ENCODE peak calls at places on chromosomes 1 and 21, in four cellular contexts. One of them, this sample, is unnamed.

GRCh38 chr1:234782821-234783220 is 172.8 kb upstream of the IRF2BP2 start:
- DNase-seq in K562: no peak
- DNase-seq in GM12878: no peak
- DNase-seq in SK-N-SH: no peak
- DNase-seq in this sample: no peak

GRCh38 chr1:204319462-204319861 is 40.3 kb downstream of the PLEKHA6 start:
- DNase-seq in K562: peak; percentile 42
- DNase-seq in GM12878: no peak
- DNase-seq in SK-N-SH: no peak
- DNase-seq in this sample: no peak

GRCh38 chr1:69569281-69569970 is 1.7 kb downstream of the LRRC7 start:
- DNase-seq in K562: no peak
- DNase-seq in GM12878: no peak
- DNase-seq in SK-N-SH: peak; percentile 13
- DNase-seq in this sample: no peak

GRCh38 chr1:66510407-66510806 is 23.5 kb upstream of the SGIP1 start:
- DNase-seq in K562: no peak
- DNase-seq in GM12878: no peak
- DNase-seq in SK-N-SH: no peak
- DNase-seq in this sample: no peak

GRCh38 chr1:112637257-112638108 is 17.9 kb downstream of the CAPZA1 start:
- DNase-seq in K562: no peak
- DNase-seq in GM12878: no peak
- DNase-seq in SK-N-SH: no peak
- DNase-seq in this sample: no peak

GRCh38 chr21:41250519-41250918 is 66.1 kb upstream of the FAM3B start:
- DNase-seq in K562: no peak
- DNase-seq in GM12878: no peak
- DNase-seq in SK-N-SH: no peak
- DNase-seq in this sample: no peak

GRCh38 chr1:40633563-40634376 is 31.7 kb downstream of the RIMS3 start:
- DNase-seq in K562: peak; percentile 74
- DNase-seq in GM12878: no peak
- DNase-seq in SK-N-SH: no peak
- DNase-seq in this sample: no peak

GRCh38 chr1:27360159-27361043 is 6.4 kb downstream of the MAP3K6 start:
- DNase-seq in K562: peak; percentile 87
- DNase-seq in GM12878: no peak
- DNase-seq in SK-N-SH: no peak
- DNase-seq in this sample: peak; percentile 70

GRCh38 chr1:243623831-243624230 is 226.2 kb downstream of the AKT3 start:
- DNase-seq in K562: no peak
- DNase-seq in GM12878: no peak
- DNase-seq in SK-N-SH: no peak
- DNase-seq in this sample: no peak

GRCh38 chr1:178644308-178645120 is 80.5 kb upstream of the RALGPS2 start:
- DNase-seq in K562: no peak
- DNase-seq in GM12878: no peak
- DNase-seq in SK-N-SH: peak; percentile 55
- DNase-seq in this sample: no peak

GRCh38 chr21:44329086-44329889 is 9.9 kb downstream of the CFAP410 start:
- DNase-seq in K562: no peak
- DNase-seq in GM12878: no peak
- DNase-seq in SK-N-SH: peak; percentile 86
- DNase-seq in this sample: no peak

GRCh38 chr1:209547626-209548025 is 35.9 kb upstream of the CAMK1G start:
- DNase-seq in K562: no peak
- DNase-seq in GM12878: no peak
- DNase-seq in SK-N-SH: no peak
- DNase-seq in this sample: no peak

GRCh38 chr1:170204121-170204520 is 58.4 kb downstream of the NTMT2 start:
- DNase-seq in K562: no peak
- DNase-seq in GM12878: no peak
- DNase-seq in SK-N-SH: no peak
- DNase-seq in this sample: no peak

GRCh38 chr1:110677526-110677925 is 2.8 kb upstream of the KCNA3 start:
- DNase-seq in K562: no peak
- DNase-seq in GM12878: no peak
- DNase-seq in SK-N-SH: no peak
- DNase-seq in this sample: no peak

GRCh38 chr1:996851-997727 is 2.8 kb downstream of the HES4 start:
- DNase-seq in K562: peak; percentile 11
- DNase-seq in GM12878: no peak
- DNase-seq in SK-N-SH: peak; percentile 42
- DNase-seq in this sample: no peak

GRCh38 chr1:55073187-55073916 is 34.0 kb downstream of the PCSK9 start:
- DNase-seq in K562: no peak
- DNase-seq in GM12878: no peak
- DNase-seq in SK-N-SH: no peak
- DNase-seq in this sample: no peak

GRCh38 chr21:25557170-25557569 is 50.1 kb downstream of the MRPL39 start:
- DNase-seq in K562: no peak
- DNase-seq in GM12878: no peak
- DNase-seq in SK-N-SH: no peak
- DNase-seq in this sample: no peak

GRCh38 chr1:198651685-198652400 is 13.0 kb downstream of the PTPRC start:
- DNase-seq in K562: no peak
- DNase-seq in GM12878: no peak
- DNase-seq in SK-N-SH: no peak
- DNase-seq in this sample: no peak

GRCh38 chr21:41064325-41064724 is 103.6 kb upstream of the BACE2 start:
- DNase-seq in K562: no peak
- DNase-seq in GM12878: no peak
- DNase-seq in SK-N-SH: peak; percentile 69
- DNase-seq in this sample: no peak

GRCh38 chr1:191588905-191589304 is 569.4 kb upstream of the RGS18 start:
- DNase-seq in K562: no peak
- DNase-seq in GM12878: no peak
- DNase-seq in SK-N-SH: no peak
- DNase-seq in this sample: no peak

GRCh38 chr1:1431006-1431844 is 4.3 kb upstream of the VWA1 start:
- DNase-seq in K562: peak; percentile 60
- DNase-seq in GM12878: no peak
- DNase-seq in SK-N-SH: no peak
- DNase-seq in this sample: no peak

GRCh38 chr1:171740987-171741871 is 636 bp downstream of the VAMP4 start:
- DNase-seq in K562: peak; percentile 70
- DNase-seq in GM12878: peak; percentile 30
- DNase-seq in SK-N-SH: peak; percentile 55
- DNase-seq in this sample: no peak

GRCh38 chr1:58305622-58306021 is 240.9 kb downstream of the OMA1 start:
- DNase-seq in K562: no peak
- DNase-seq in GM12878: no peak
- DNase-seq in SK-N-SH: no peak
- DNase-seq in this sample: no peak

GRCh38 chr1:46761740-46762139 is 37.1 kb upstream of the CYP4B1 start:
- DNase-seq in K562: no peak
- DNase-seq in GM12878: no peak
- DNase-seq in SK-N-SH: no peak
- DNase-seq in this sample: no peak

GRCh38 chr1:21623411-21623961 is 45.7 kb downstream of the RAP1GAP start:
- DNase-seq in K562: no peak
- DNase-seq in GM12878: no peak
- DNase-seq in SK-N-SH: peak; percentile 79
- DNase-seq in this sample: no peak

GRCh38 chr1:61322769-61323168 is 240.4 kb downstream of the NFIA start:
- DNase-seq in K562: no peak
- DNase-seq in GM12878: no peak
- DNase-seq in SK-N-SH: no peak
- DNase-seq in this sample: no peak

GRCh38 chr1:58206749-58207148 is 339.8 kb downstream of the OMA1 start:
- DNase-seq in K562: no peak
- DNase-seq in GM12878: no peak
- DNase-seq in SK-N-SH: no peak
- DNase-seq in this sample: no peak

GRCh38 chr1:212928323-212929281 is 21.7 kb upstream of the VASH2 start:
- DNase-seq in K562: no peak
- DNase-seq in GM12878: peak; percentile 65
- DNase-seq in SK-N-SH: peak; percentile 49
- DNase-seq in this sample: peak; percentile 54

GRCh38 chr1:183993132-183993531 is 44.4 kb downstream of the COLGALT2 start:
- DNase-seq in K562: no peak
- DNase-seq in GM12878: no peak
- DNase-seq in SK-N-SH: no peak
- DNase-seq in this sample: no peak

GRCh38 chr1:25844485-25845337 is 14.5 kb downstream of the AUNIP start:
- DNase-seq in K562: no peak
- DNase-seq in GM12878: no peak
- DNase-seq in SK-N-SH: no peak
- DNase-seq in this sample: no peak
- TF ChIP-seq YY1 in K562: no peak
- TF ChIP-seq YY1 in GM12878: no peak
- TF ChIP-seq YY1 in SK-N-SH: no peak
- TF ChIP-seq YY1 in this sample: no peak

DNA sequence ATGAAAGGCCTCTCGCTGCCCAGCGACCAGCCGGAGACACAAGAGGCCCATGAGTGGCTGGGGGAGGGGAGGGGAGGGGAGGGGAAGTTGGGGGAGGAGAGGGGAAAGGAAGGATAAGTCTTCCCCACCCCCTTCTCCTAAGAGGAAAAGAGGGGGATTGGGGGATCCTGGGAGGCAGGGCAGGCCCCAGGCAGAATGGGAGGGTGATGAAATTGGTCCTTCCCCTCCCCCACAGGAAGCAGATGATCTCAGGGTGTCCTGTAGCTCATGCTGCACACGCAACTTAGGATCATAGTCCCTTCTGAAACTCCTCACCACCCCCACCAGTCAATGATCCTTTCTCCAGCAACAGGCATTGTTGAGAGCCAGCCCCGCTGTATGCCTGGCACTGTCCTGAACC is 45.8 kb downstream of the PAX7 start:
- DNase-seq in K562: no peak
- DNase-seq in GM12878: no peak
- DNase-seq in SK-N-SH: no peak
- DNase-seq in this sample: no peak
- TF ChIP-seq NRF1 in K562: no peak
- TF ChIP-seq NRF1 in GM12878: no peak
- TF ChIP-seq NRF1 in SK-N-SH: no peak
- TF ChIP-seq NRF1 in this sample: no peak

DNA sequence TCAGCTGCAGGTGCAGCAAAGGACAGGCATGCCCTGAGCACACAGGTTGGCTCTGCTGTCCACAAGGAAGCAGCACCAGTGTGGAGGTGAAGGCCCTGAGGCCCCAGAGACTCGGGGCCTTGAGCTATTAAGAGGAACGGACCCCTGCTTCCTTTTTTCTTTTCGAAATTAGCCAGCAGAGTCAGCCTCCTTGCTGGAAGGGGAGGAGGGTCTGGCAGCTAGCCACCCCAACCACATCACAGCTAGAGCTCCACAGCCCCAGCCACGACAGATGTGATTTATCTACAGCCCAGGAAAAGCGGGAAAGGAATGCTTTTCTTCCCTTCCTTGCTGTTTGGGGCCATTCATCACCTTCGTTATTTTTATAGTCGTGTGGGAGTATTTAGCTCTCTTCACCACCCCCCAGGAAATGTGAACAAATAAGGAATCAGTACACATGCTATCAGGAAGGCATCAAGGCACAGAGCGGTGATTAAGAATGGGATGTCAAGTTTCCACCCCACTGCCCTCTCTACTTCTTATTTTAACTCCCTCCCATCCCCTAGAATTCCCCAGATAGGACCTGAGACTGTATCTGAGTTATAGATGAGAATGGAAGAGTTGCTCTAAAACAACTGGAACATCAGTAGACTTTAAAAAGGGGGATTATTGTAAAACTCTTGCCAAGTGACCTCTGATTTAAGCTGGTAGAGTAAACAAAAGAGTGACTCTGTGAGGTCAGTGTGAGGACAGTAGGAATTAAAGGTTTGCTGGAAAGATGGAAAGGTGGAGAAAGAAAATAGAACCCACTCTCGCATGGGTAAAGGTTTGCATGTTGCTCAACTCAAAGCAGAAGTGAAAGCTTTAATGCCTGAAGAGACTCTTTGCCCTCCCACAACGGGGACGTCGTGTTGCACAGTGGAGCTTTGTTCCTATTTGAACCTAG is 224.7 kb upstream of the GJB5 start:
- DNase-seq in K562: no peak
- DNase-seq in GM12878: peak; percentile 73
- DNase-seq in SK-N-SH: no peak
- DNase-seq in this sample: no peak
- TF ChIP-seq YY1 in K562: no peak
- TF ChIP-seq YY1 in GM12878: no peak
- TF ChIP-seq YY1 in SK-N-SH: no peak
- TF ChIP-seq YY1 in this sample: no peak

GRCh38 chr1:215518594-215518993 is 48.5 kb upstream of the KCTD3 start:
- DNase-seq in K562: no peak
- DNase-seq in GM12878: no peak
- DNase-seq in SK-N-SH: no peak
- DNase-seq in this sample: no peak
- TF ChIP-seq NRF1 in K562: no peak
- TF ChIP-seq NRF1 in GM12878: no peak
- TF ChIP-seq NRF1 in SK-N-SH: no peak
- TF ChIP-seq NRF1 in this sample: no peak

GRCh38 chr1:206550446-206550845 is 43.1 kb downstream of the RASSF5 start:
- DNase-seq in K562: no peak
- DNase-seq in GM12878: no peak
- DNase-seq in SK-N-SH: no peak
- DNase-seq in this sample: no peak

GRCh38 chr1:206551296-206551984 is 44.1 kb downstream of the RASSF5 start:
- DNase-seq in K562: peak; percentile 56
- DNase-seq in GM12878: no peak
- DNase-seq in SK-N-SH: no peak
- DNase-seq in this sample: no peak

GRCh38 chr1:206554833-206555472 is 47.6 kb downstream of the RASSF5 start:
- DNase-seq in K562: no peak
- DNase-seq in GM12878: no peak
- DNase-seq in SK-N-SH: no peak
- DNase-seq in this sample: no peak

GRCh38 chr1:206554201-206554600 is 46.9 kb downstream of the RASSF5 start:
- DNase-seq in K562: no peak
- DNase-seq in GM12878: no peak
- DNase-seq in SK-N-SH: no peak
- DNase-seq in this sample: no peak

GRCh38 chr1:206551985-206552325 is 44.6 kb downstream of the RASSF5 start:
- DNase-seq in K562: no peak
- DNase-seq in GM12878: no peak
- DNase-seq in SK-N-SH: no peak
- DNase-seq in this sample: no peak
- TF ChIP-seq YY1 in K562: no peak
- TF ChIP-seq YY1 in GM12878: no peak
- TF ChIP-seq YY1 in SK-N-SH: no peak
- TF ChIP-seq YY1 in this sample: no peak